ENCODE peak calls at places on chromosome 12, in five cellular contexts. C is A549, D is pancreas, W is transverse colon, U is GM13977. A is an unnamed sample.

GRCh38 chr12:58253663-58254062 is 312.3 kb downstream of the ATP23 start:
- DNase-seq in C (no peak), D (no peak), W (no peak), U (no peak), A (no peak)

GRCh38 chr12:34604227-34604626 is 581.9 kb downstream of the ALG10 start:
- DNase-seq in C (no peak), D (no peak), W (no peak), U (peak; percentile 0), A (no peak)

GRCh38 chr12:39792938-39793337 is 173.3 kb upstream of the ABCD2 start:
- DNase-seq in C (no peak), D (no peak), W (no peak), U (no peak), A (no peak)

GRCh38 chr12:94327819-94328218 is 131.8 kb downstream of the CEP83 start:
- DNase-seq in C (no peak), D (no peak), W (no peak), U (no peak), A (no peak)

GRCh38 chr12:52059582-52060497 is 8.6 kb downstream of the NR4A1 start:
- DNase-seq in C (no peak), D (no peak), W (peak; percentile 35), U (no peak), A (no peak)

GRCh38 chr12:102344691-102345090 is 135.7 kb downstream of the IGF1 start:
- DNase-seq in C (no peak), D (no peak), W (no peak), U (no peak), A (no peak)

GRCh38 chr12:4996714-4997113 is 47.0 kb upstream of the KCNA5 start:
- DNase-seq in C (no peak), D (no peak), W (no peak), U (no peak), A (no peak)

GRCh38 chr12:40216516-40217288 is 8.1 kb upstream of the LRRK2 start:
- DNase-seq in C (no peak), D (no peak), W (no peak), U (no peak), A (no peak)

GRCh38 chr12:6322969-6323339 is 12.5 kb downstream of the PLEKHG6 start:
- DNase-seq in C (no peak), D (no peak), W (no peak), U (no peak), A (no peak)

GRCh38 chr12:116533343-116534248 is 25.6 kb upstream of the MAP1LC3B2 start:
- DNase-seq in C (peak; percentile 95), D (peak; percentile 88), W (peak; percentile 83), U (peak; percentile 86), A (no peak)

GRCh38 chr12:83136421-83136820 is 449.7 kb downstream of the TMTC2 start:
- DNase-seq in C (no peak), D (no peak), W (no peak), U (no peak), A (no peak)

GRCh38 chr12:82412246-82412645 is 53.9 kb downstream of the METTL25 start:
- DNase-seq in C (no peak), D (no peak), W (no peak), U (no peak), A (no peak)

GRCh38 chr12:109463776-109464175 is 13.3 kb downstream of the KCTD10 start:
- DNase-seq in C (no peak), D (no peak), W (no peak), U (no peak), A (no peak)

GRCh38 chr12:13161172-13161571 is 35.4 kb upstream of the EMP1 start:
- DNase-seq in C (no peak), D (no peak), W (no peak), U (no peak), A (no peak)
- TF ChIP-seq CTCF in C (no peak), D (no peak), W (peak; percentile 19), U (no peak), A (peak; percentile 28)

DNA sequence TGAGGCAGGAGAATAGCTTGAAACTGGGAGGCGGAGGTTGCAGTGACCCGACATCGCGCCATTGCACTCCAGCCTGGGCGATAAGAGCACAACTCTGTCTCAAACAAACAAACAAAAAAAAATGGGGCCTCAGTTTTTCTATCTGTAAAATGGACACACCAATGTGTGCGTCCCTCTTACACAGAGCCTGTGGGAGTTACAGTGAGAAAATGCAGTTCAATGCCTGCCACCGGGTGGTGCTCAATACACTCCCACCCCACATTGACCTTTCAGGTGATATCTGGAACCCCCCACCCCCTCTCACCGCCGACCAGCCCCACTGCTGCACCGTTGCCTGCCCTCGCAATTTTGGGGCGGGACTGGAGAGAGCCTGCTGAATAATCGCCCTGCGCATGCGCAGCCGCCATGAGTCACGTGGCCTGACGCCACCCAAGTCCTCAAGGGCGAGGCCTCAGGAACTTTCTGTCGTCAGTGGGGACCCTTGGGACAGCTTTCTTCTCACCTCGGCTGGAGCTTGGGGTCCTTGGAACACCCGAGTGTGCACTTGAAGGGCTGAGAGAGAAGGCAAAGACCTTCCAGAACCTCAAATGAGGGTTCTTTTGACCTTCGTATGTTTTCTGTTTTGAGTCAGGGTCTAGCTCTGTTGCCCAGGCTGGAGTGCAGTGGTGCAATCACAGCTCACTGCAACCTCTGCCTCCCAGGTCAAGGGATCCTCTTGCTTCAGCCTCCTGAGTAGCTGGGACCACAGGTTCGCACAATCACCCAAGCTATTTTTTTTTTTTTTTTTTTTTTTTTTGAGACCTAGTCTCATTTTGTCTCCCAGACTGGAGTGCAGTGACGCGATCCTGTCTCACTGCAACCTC is 14.6 kb upstream of the CABP1 start:
- DNase-seq in C (peak; percentile 83), D (no peak), W (no peak), U (peak; percentile 64), A (no peak)
- TF ChIP-seq CTCF in C (peak; percentile 17), D (no peak), W (no peak), U (peak; percentile 51), A (no peak)

DNA sequence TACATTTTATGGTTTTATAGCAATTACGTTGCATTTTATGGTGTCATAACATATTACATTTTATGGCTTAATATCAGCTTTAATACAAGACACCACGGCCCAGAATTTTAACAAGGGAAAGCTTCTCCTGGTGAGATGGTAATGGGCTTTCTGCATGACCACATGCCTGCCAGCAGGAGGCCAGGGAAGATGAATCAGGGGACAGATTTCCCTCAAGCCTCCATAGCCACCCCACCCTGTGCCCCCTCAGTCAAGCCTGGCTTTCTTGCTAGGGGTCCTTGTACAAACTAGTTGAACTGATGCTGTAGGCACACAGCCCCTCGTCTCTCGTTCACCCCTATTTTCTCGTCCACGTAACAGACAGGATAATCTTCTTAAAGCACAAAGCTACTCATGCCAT is 56.6 kb downstream of the HSPB8 start:
- DNase-seq in C (no peak), D (no peak), W (no peak), U (no peak), A (no peak)
- TF ChIP-seq CTCF in C (no peak), D (no peak), W (no peak), U (no peak), A (no peak)

DNA sequence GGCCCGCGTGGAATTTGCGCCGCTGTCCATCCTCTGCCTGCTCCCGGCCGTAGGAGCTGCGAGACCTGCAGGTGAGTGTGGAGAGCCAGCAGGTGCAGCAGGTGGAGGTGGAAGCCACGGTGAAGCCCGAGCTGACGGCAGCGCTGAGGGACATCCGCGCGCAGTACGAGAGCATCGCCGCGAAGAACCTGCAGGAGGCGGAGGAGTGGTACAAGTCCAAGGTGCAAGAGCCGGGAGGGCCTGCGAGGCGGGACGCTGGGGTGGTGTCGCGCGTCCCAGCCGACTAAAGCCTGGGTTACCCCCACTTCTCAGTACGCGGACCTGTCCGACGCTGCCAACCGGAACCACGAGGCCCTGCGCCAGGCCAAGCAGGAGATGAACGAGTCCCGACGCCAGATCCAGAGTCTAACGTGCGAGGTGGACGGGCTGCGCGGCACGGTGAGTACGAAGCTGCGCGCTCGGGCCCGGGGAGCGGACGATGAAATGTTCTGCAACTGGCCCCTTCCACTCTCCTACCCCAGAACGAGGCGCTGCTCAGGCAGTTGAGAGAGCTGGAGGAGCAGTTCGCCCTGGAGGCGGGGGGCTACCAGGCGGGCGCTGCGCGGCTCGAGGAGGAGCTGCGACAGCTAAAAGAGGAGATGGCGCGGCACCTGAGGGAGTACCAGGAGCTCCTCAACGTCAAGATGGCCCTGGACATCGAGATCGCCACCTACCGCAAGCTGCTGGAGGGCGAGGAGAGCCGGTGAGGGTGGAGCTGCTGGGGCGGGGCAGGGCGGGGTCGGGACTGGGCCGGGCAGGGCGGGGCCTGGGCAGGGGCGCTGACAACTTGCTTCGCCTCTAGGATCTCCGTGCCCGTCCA is 2.1 kb downstream of the PRPH start:
- DNase-seq in C (peak; percentile 86), D (peak; percentile 63), W (peak; percentile 63), U (peak; percentile 75), A (no peak)
- TF ChIP-seq CTCF in C (no peak), D (no peak), W (peak; percentile 6), U (peak; percentile 15), A (no peak)